ENCODE peak calls at places on chromosomes 2 and 18, in eight cellular contexts. One of them, this sample, is unnamed.

GRCh38 chr18:48326901-48327675 is 82.1 kb downstream of the ZBTB7C start:
- DNase-seq in GM23338: no peak
- DNase-seq in spleen: peak
- DNase-seq in Peyer's patch: no peak
- DNase-seq in breast epithelium: no peak
- DNase-seq in left ventricle myocardium inferior: no peak
- DNase-seq in OCI-LY7: no peak
- DNase-seq in AG09309: no peak
- DNase-seq in this sample: no peak

GRCh38 chr2:66753247-66754019 is 318.5 kb downstream of the MEIS1 start:
- DNase-seq in Peyer's patch: no peak
- DNase-seq in left ventricle myocardium inferior: no peak
- DNase-seq in spleen: no peak
- DNase-seq in breast epithelium: no peak
- DNase-seq in AG09309: no peak
- DNase-seq in OCI-LY7: no peak
- DNase-seq in GM23338: no peak
- DNase-seq in this sample: no peak

GRCh38 chr2:11118761-11119160 is 36.5 kb upstream of the SLC66A3 start:
- DNase-seq in GM23338: no peak
- DNase-seq in left ventricle myocardium inferior: no peak
- DNase-seq in Peyer's patch: no peak
- DNase-seq in AG09309: no peak
- DNase-seq in OCI-LY7: no peak
- DNase-seq in spleen: no peak
- DNase-seq in breast epithelium: no peak
- DNase-seq in this sample: no peak

GRCh38 chr2:144935736-144936135 is 415.8 kb upstream of the ZEB2 start:
- DNase-seq in OCI-LY7: no peak
- DNase-seq in left ventricle myocardium inferior: no peak
- DNase-seq in GM23338: no peak
- DNase-seq in AG09309: no peak
- DNase-seq in breast epithelium: no peak
- DNase-seq in spleen: no peak
- DNase-seq in Peyer's patch: no peak
- DNase-seq in this sample: no peak

GRCh38 chr18:57043241-57043640 is 103.6 kb upstream of the BOD1L2 start:
- DNase-seq in spleen: no peak
- DNase-seq in breast epithelium: no peak
- DNase-seq in OCI-LY7: no peak
- DNase-seq in Peyer's patch: no peak
- DNase-seq in left ventricle myocardium inferior: no peak
- DNase-seq in GM23338: no peak
- DNase-seq in AG09309: no peak
- DNase-seq in this sample: no peak

GRCh38 chr2:224869601-224870000 is 153.4 kb upstream of the CCDC195 start:
- DNase-seq in breast epithelium: no peak
- DNase-seq in OCI-LY7: no peak
- DNase-seq in spleen: no peak
- DNase-seq in AG09309: peak
- DNase-seq in Peyer's patch: no peak
- DNase-seq in GM23338: no peak
- DNase-seq in left ventricle myocardium inferior: no peak
- DNase-seq in this sample: no peak

GRCh38 chr2:71851094-71851755 is 296.4 kb downstream of the CYP26B1 start:
- DNase-seq in Peyer's patch: no peak
- DNase-seq in OCI-LY7: no peak
- DNase-seq in AG09309: no peak
- DNase-seq in left ventricle myocardium inferior: peak
- DNase-seq in GM23338: no peak
- DNase-seq in spleen: no peak
- DNase-seq in breast epithelium: no peak
- DNase-seq in this sample: no peak

GRCh38 chr2:227939271-227940027 is 68.0 kb downstream of the DAW1 start:
- DNase-seq in AG09309: no peak
- DNase-seq in Peyer's patch: no peak
- DNase-seq in breast epithelium: no peak
- DNase-seq in GM23338: peak
- DNase-seq in OCI-LY7: peak
- DNase-seq in spleen: no peak
- DNase-seq in left ventricle myocardium inferior: no peak
- DNase-seq in this sample: peak

GRCh38 chr2:195537811-195538210 is 119.2 kb upstream of the SLC39A10 start:
- DNase-seq in spleen: no peak
- DNase-seq in OCI-LY7: no peak
- DNase-seq in breast epithelium: no peak
- DNase-seq in left ventricle myocardium inferior: no peak
- DNase-seq in GM23338: no peak
- DNase-seq in Peyer's patch: no peak
- DNase-seq in AG09309: no peak
- DNase-seq in this sample: no peak

GRCh38 chr18:29060349-29060748 is 883.4 kb upstream of the CDH2 start:
- DNase-seq in left ventricle myocardium inferior: no peak
- DNase-seq in Peyer's patch: no peak
- DNase-seq in AG09309: no peak
- DNase-seq in spleen: no peak
- DNase-seq in GM23338: no peak
- DNase-seq in breast epithelium: no peak
- DNase-seq in OCI-LY7: no peak
- DNase-seq in this sample: no peak

GRCh38 chr2:25570161-25570840 is 103.1 kb downstream of the DTNB start:
- DNase-seq in Peyer's patch: no peak
- DNase-seq in breast epithelium: no peak
- DNase-seq in GM23338: no peak
- DNase-seq in AG09309: no peak
- DNase-seq in OCI-LY7: no peak
- DNase-seq in spleen: no peak
- DNase-seq in left ventricle myocardium inferior: no peak
- DNase-seq in this sample: no peak

GRCh38 chr2:207107551-207107950 is 58.2 kb downstream of the KLF7 start:
- DNase-seq in spleen: peak
- DNase-seq in GM23338: no peak
- DNase-seq in breast epithelium: no peak
- DNase-seq in left ventricle myocardium inferior: no peak
- DNase-seq in AG09309: no peak
- DNase-seq in OCI-LY7: no peak
- DNase-seq in Peyer's patch: no peak
- DNase-seq in this sample: no peak

GRCh38 chr2:82796132-82796531 is 1662.9 kb downstream of the SUCLG1 start:
- DNase-seq in Peyer's patch: no peak
- DNase-seq in AG09309: no peak
- DNase-seq in spleen: no peak
- DNase-seq in breast epithelium: no peak
- DNase-seq in OCI-LY7: no peak
- DNase-seq in GM23338: no peak
- DNase-seq in left ventricle myocardium inferior: no peak
- DNase-seq in this sample: no peak

GRCh38 chr18:12000072-12000659 is 18.9 kb downstream of the IMPA2 start:
- DNase-seq in AG09309: no peak
- DNase-seq in OCI-LY7: no peak
- DNase-seq in left ventricle myocardium inferior: no peak
- DNase-seq in GM23338: no peak
- DNase-seq in Peyer's patch: no peak
- DNase-seq in breast epithelium: no peak
- DNase-seq in spleen: no peak
- DNase-seq in this sample: no peak

DNA sequence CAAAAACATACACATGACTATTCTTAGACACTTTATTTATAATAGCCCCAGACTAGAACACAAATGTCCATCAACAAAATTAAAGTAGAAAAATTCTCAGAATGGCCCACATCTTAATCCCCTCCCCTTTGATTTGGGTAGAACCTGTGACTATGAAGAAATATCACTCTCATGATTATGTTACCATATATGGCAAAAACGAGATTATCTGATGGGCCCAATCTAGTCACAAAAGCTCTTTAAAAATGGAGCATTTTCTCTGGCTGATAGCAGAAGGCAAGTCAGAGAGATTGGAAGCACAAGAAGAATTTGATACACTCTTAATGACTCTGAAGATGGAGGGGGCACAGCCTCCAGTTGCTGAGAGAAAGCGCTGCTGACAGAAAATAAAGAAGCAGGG is 39.6 kb downstream of the METTL4 start:
- DNase-seq in OCI-LY7: no peak
- DNase-seq in spleen: no peak
- DNase-seq in AG09309: no peak
- DNase-seq in left ventricle myocardium inferior: no peak
- DNase-seq in breast epithelium: no peak
- DNase-seq in Peyer's patch: no peak
- DNase-seq in GM23338: no peak
- DNase-seq in this sample: no peak
- H3K4me3 ChIP-seq in OCI-LY7: no peak
- H3K4me3 ChIP-seq in spleen: no peak
- H3K4me3 ChIP-seq in AG09309: no peak
- H3K4me3 ChIP-seq in left ventricle myocardium inferior: no peak
- H3K4me3 ChIP-seq in breast epithelium: no peak
- H3K4me3 ChIP-seq in Peyer's patch: no peak
- H3K4me3 ChIP-seq in GM23338: no peak
- H3K4me3 ChIP-seq in this sample: no peak

GRCh38 chr2:173076557-173077345 is 1.1 kb downstream of the MAP3K20 start:
- DNase-seq in GM23338: peak
- DNase-seq in Peyer's patch: peak
- DNase-seq in breast epithelium: peak
- DNase-seq in OCI-LY7: peak
- DNase-seq in left ventricle myocardium inferior: peak
- DNase-seq in spleen: peak
- DNase-seq in AG09309: no peak
- DNase-seq in this sample: no peak

GRCh38 chr2:173079141-173079540 is 3.5 kb downstream of the MAP3K20 start:
- DNase-seq in GM23338: no peak
- DNase-seq in OCI-LY7: no peak
- DNase-seq in spleen: no peak
- DNase-seq in breast epithelium: no peak
- DNase-seq in left ventricle myocardium inferior: no peak
- DNase-seq in Peyer's patch: no peak
- DNase-seq in AG09309: no peak
- DNase-seq in this sample: no peak

GRCh38 chr2:173077506-173078177 is 2.0 kb downstream of the MAP3K20 start:
- DNase-seq in Peyer's patch: no peak
- DNase-seq in OCI-LY7: no peak
- DNase-seq in AG09309: no peak
- DNase-seq in GM23338: no peak
- DNase-seq in spleen: no peak
- DNase-seq in breast epithelium: no peak
- DNase-seq in left ventricle myocardium inferior: no peak
- DNase-seq in this sample: no peak

GRCh38 chr2:173075056-173075780 is 428 bp upstream of the MAP3K20 start:
- DNase-seq in spleen: no peak
- DNase-seq in AG09309: no peak
- DNase-seq in GM23338: peak
- DNase-seq in Peyer's patch: no peak
- DNase-seq in left ventricle myocardium inferior: no peak
- DNase-seq in OCI-LY7: no peak
- DNase-seq in breast epithelium: no peak
- DNase-seq in this sample: no peak

DNA sequence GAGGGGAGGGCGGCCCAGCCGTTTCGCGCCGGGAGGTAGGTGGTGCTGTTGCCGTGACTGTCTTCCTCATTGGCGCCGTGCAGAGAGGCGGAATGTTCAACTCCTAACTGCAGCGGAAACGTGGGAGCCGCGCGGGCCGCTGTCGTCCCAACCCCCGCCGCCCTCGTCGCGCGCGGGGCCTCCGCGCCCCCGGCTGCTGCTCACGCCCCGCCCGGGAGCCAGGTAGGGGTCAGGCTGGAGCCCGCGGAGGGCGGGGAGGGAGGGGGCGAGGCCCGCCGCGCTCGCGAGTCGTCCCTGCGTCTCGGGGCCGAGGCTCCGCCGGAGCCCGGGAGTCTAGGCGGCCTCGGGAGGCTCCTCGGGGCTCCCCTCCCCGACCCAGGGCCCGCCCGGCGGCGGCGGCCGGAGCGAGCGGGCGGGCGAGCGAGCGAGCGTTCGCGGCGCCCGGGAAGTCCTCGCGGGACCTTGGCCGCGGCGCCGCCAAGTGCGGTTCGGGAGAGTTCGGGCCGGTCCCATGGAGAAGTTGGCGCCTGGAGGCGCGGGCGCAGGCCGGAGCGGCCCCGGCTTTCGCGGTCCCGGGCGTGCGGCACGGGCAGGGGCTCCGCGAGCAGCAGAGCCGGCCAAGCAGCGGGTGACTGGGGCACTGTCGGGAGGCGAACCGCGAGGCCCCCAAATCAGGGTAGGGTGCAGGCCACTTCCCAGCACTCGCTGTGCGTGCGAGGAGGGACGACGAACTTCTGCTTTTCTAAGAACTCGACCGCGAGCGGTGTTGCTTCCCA is at the start of gene MAP3K20:
- DNase-seq in Peyer's patch: peak
- DNase-seq in breast epithelium: peak
- DNase-seq in left ventricle myocardium inferior: peak
- DNase-seq in AG09309: no peak
- DNase-seq in OCI-LY7: peak
- DNase-seq in GM23338: peak
- DNase-seq in spleen: peak
- DNase-seq in this sample: no peak
- TF ChIP-seq CTCF in Peyer's patch: no peak
- TF ChIP-seq CTCF in breast epithelium: no peak
- TF ChIP-seq CTCF in left ventricle myocardium inferior: peak
- TF ChIP-seq CTCF in AG09309: peak
- TF ChIP-seq CTCF in OCI-LY7: peak
- TF ChIP-seq CTCF in GM23338: no peak
- TF ChIP-seq CTCF in spleen: no peak
- TF ChIP-seq CTCF in this sample: peak

DNA sequence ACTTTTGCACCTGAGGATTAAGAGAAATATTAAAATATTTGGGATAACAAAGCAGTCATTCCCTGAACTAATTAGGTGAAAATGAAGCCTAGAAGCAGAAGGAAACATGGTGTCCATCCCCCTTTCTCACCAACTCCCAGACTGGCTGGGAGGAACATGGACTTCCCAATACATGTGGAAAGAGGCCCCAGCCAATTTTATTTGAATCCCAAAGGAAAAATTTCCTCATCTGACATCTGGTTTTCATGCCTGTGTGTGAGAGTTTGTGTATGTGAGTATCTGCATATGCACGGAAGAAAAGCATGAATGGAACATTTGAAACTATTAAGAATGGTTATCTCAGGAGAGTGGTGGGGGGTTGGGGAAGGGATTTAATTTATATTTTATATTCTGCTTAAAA is 84.3 kb downstream of the COPS8 start:
- DNase-seq in OCI-LY7: no peak
- DNase-seq in breast epithelium: no peak
- DNase-seq in Peyer's patch: no peak
- DNase-seq in AG09309: peak
- DNase-seq in left ventricle myocardium inferior: no peak
- DNase-seq in spleen: no peak
- DNase-seq in GM23338: no peak
- DNase-seq in this sample: no peak
- H3K4me3 ChIP-seq in OCI-LY7: no peak
- H3K4me3 ChIP-seq in breast epithelium: no peak
- H3K4me3 ChIP-seq in Peyer's patch: no peak
- H3K4me3 ChIP-seq in AG09309: no peak
- H3K4me3 ChIP-seq in left ventricle myocardium inferior: no peak
- H3K4me3 ChIP-seq in spleen: no peak
- H3K4me3 ChIP-seq in GM23338: no peak
- H3K4me3 ChIP-seq in this sample: no peak

GRCh38 chr18:53906681-53907080 is 317.8 kb downstream of the MBD2 start:
- DNase-seq in AG09309: no peak
- DNase-seq in left ventricle myocardium inferior: peak
- DNase-seq in GM23338: no peak
- DNase-seq in spleen: no peak
- DNase-seq in OCI-LY7: no peak
- DNase-seq in Peyer's patch: no peak
- DNase-seq in breast epithelium: no peak
- DNase-seq in this sample: no peak

GRCh38 chr18:53911200-53911599 is 313.3 kb downstream of the MBD2 start:
- DNase-seq in OCI-LY7: no peak
- DNase-seq in spleen: no peak
- DNase-seq in left ventricle myocardium inferior: no peak
- DNase-seq in breast epithelium: no peak
- DNase-seq in Peyer's patch: no peak
- DNase-seq in AG09309: no peak
- DNase-seq in GM23338: peak
- DNase-seq in this sample: no peak

GRCh38 chr18:53909668-53910067 is 314.8 kb downstream of the MBD2 start:
- DNase-seq in GM23338: peak
- DNase-seq in Peyer's patch: no peak
- DNase-seq in left ventricle myocardium inferior: no peak
- DNase-seq in spleen: no peak
- DNase-seq in OCI-LY7: peak
- DNase-seq in AG09309: peak
- DNase-seq in breast epithelium: no peak
- DNase-seq in this sample: no peak
- TF ChIP-seq CTCF in GM23338: peak
- TF ChIP-seq CTCF in Peyer's patch: no peak
- TF ChIP-seq CTCF in left ventricle myocardium inferior: peak
- TF ChIP-seq CTCF in spleen: no peak
- TF ChIP-seq CTCF in OCI-LY7: peak
- TF ChIP-seq CTCF in AG09309: peak
- TF ChIP-seq CTCF in breast epithelium: no peak
- TF ChIP-seq CTCF in this sample: peak